ENCODE peak calls at places on chromosomes 13 and 19, in six cellular contexts. E, A, L, I, T and P are unnamed samples.

GRCh38 chr19:28710278-28710677 is 502.7 kb downstream of the UQCRFS1 start:
- DNase-seq in E (peak), A (peak), L (no peak), I (no peak), T (no peak), P (peak)

GRCh38 chr19:4987692-4988370 is 18.9 kb downstream of the KDM4B start:
- DNase-seq in E (peak), A (no peak), L (no peak), I (no peak), T (no peak), P (peak)

GRCh38 chr19:14023404-14024235 is 4.3 kb upstream of the RLN3 start:
- DNase-seq in E (peak), A (no peak), L (peak), I (no peak), T (peak), P (peak)

GRCh38 chr13:29575098-29575497 is 20.4 kb downstream of the SLC7A1 start:
- DNase-seq in E (no peak), A (no peak), L (no peak), I (no peak), T (no peak), P (no peak)

GRCh38 chr19:37346091-37346490 is 24.8 kb upstream of the ZNF527 start:
- DNase-seq in E (no peak), A (no peak), L (no peak), I (no peak), T (no peak), P (peak)

GRCh38 chr19:54473071-54473941 is at the start of gene CDC42EP5:
- DNase-seq in E (peak), A (peak), L (no peak), I (peak), T (peak), P (peak)

GRCh38 chr19:35742121-35742724 is at the start of gene IGFLR1:
- DNase-seq in E (no peak), A (no peak), L (no peak), I (peak), T (no peak), P (no peak)

GRCh38 chr13:50838031-50838430 is 5.5 kb downstream of the DLEU7 start:
- DNase-seq in E (no peak), A (no peak), L (no peak), I (no peak), T (no peak), P (no peak)

GRCh38 chr13:100063333-100063732 is 25.6 kb upstream of the PCCA start:
- DNase-seq in E (peak), A (no peak), L (no peak), I (no peak), T (no peak), P (peak)

GRCh38 chr13:112721198-112722104 is 31.6 kb downstream of the ATP11A start:
- DNase-seq in E (no peak), A (no peak), L (no peak), I (no peak), T (no peak), P (no peak)

GRCh38 chr19:32241957-32242710 is 103.3 kb upstream of the ZNF507 start:
- DNase-seq in E (no peak), A (no peak), L (no peak), I (no peak), T (no peak), P (no peak)

GRCh38 chr13:52319876-52320275 is 86.1 kb downstream of the THSD1 start:
- DNase-seq in E (no peak), A (peak), L (no peak), I (no peak), T (no peak), P (no peak)

GRCh38 chr13:91247768-91248167 is 99.7 kb upstream of the MIR17HG start:
- DNase-seq in E (peak), A (no peak), L (no peak), I (no peak), T (no peak), P (peak)

GRCh38 chr13:47039106-47039505 is 142.3 kb upstream of the HTR2A start:
- DNase-seq in E (peak), A (peak), L (no peak), I (no peak), T (no peak), P (peak)

DNA sequence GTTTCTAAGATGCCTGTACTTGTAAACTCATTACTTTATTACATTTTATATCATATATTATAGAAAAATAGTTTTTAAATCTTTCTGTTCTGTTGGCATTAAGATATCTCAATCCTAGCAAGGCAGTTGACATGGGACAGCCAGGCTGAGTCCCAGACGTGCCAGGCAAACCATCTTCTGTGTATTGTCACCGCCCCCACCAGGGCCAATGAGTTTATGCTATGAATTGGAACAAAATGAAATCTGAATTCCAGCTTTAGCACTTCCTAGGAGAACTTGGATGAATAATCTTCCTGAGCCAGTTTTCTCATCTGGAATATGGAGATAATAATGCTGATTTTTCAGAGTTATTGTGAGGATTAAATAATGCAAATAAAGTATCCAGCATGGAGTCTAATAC is 79.9 kb upstream of the GSX1 start:
- DNase-seq in E (peak), A (no peak), L (no peak), I (no peak), T (peak), P (peak)
- TF ChIP-seq CTCF in E (peak), A (peak), L (peak), I (no peak), T (peak), P (peak)

GRCh38 chr19:48192750-48193149 is 22.3 kb downstream of the ZSWIM9 start:
- DNase-seq in E (no peak), A (no peak), L (no peak), I (no peak), T (no peak), P (no peak)

GRCh38 chr19:48196933-48197665 is 26.6 kb downstream of the ZSWIM9 start:
- DNase-seq in E (peak), A (no peak), L (no peak), I (no peak), T (no peak), P (peak)

GRCh38 chr19:48196321-48196761 is 25.9 kb downstream of the ZSWIM9 start:
- DNase-seq in E (peak), A (no peak), L (no peak), I (no peak), T (no peak), P (peak)

GRCh38 chr19:48195106-48195830 is 24.8 kb downstream of the ZSWIM9 start:
- DNase-seq in E (no peak), A (no peak), L (no peak), I (no peak), T (no peak), P (no peak)

GRCh38 chr19:48194041-48194871 is 23.8 kb downstream of the ZSWIM9 start:
- DNase-seq in E (peak), A (no peak), L (no peak), I (no peak), T (no peak), P (peak)
- TF ChIP-seq CTCF in E (peak), A (peak), L (peak), I (peak), T (peak), P (peak)

GRCh38 chr13:24313449-24313848 is 4.1 kb downstream of the C1QTNF9 start:
- DNase-seq in E (peak), A (no peak), L (no peak), I (no peak), T (no peak), P (peak)
- TF ChIP-seq CTCF in E (peak), A (peak), L (peak), I (no peak), T (peak), P (peak)

GRCh38 chr13:39073983-39074382 is 35.7 kb downstream of the NHLRC3 start:
- DNase-seq in E (no peak), A (peak), L (no peak), I (no peak), T (no peak), P (no peak)
- TF ChIP-seq CTCF in E (no peak), A (peak), L (no peak), I (no peak), T (no peak), P (no peak)

DNA sequence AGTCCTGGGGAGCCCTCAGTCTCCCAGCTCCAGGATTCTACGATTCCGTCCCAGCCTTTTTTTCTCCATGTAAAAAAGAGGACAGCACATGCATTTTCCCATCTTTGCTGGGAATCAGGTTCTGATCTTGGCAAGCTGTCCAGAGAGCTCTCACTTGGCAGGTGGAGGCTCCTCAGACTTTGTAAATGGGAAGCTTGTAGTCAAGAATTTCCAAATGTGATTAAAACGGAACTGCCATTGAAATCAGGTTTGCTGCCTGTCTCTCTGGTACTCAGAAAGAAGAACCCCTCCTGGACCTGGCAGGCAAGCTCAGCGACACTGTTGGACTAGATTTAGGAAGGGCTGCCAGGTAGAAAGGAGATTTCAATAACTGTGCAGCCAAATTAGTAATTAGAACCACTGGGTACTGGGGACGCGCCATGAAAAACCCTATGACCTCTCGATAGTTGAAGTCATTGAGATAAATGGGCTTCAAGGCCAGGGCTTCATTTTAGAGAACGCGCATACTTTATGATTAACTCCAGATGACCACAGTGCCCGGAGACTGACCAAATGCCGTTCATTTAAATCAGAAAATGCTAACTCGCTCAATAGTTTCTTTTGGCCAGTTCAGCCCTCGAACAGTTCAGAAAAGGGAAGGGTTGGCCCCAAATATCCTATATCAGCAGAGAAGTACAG is 517.2 kb downstream of the RFC3 start:
- DNase-seq in E (no peak), A (no peak), L (no peak), I (no peak), T (no peak), P (no peak)
- TF ChIP-seq CTCF in E (no peak), A (no peak), L (no peak), I (no peak), T (no peak), P (no peak)

DNA sequence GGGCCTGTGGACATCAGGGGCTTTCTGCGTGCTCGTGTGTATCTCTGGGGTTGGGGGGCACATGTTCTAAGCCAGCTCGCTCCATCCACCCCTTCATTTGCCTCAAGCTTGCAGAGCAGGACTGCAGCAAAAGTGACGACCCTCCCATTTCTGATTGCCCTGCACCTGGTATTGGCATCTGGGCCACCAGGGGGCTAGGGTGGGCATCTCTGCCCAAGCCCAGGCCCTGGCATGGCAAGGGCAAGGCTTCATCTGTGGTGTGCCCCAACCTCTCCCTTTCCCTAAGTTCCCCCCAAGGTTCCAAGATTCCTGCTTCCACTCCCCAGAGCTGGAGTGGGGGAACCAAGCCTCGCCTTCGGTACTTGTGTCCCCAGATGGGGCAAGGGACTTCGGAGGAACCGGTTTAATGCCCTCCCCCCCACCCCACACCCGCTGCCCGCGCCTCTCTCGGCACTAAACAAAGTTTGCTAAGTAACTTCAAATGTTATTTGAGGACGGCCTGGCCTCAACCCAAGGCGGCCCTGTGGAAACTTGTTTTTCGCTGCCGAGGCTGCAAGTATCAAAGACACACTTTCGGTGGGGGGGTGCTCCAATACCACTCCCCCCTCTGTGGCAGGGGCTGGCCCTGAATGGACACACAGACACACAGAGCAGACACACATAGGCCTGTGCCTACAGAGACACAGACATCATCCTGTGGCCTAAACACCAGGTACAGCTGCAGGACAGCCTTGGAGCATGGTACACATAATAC is 12.2 kb downstream of the NFIX start:
- DNase-seq in E (no peak), A (no peak), L (no peak), I (peak), T (peak), P (no peak)
- TF ChIP-seq CTCF in E (no peak), A (no peak), L (no peak), I (no peak), T (no peak), P (no peak)

DNA sequence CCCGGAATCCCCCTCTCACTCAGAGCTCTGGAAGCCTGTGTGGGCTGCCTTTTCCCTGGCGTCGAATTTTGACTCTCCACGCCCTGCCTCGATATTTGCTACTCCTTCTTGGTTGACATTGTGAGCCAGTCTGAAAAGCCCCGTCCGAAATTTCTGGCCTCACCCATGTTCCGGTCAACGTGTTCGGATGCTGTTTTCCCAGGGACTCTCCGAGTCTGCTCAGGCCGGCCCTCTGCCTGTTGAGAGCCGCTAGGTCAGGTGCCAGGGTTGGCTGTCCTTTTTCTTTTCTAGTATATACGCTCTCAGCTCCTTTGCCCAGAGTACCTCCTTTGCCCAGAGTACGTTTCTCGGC is 6.8 kb upstream of the DGKH start:
- DNase-seq in E (peak), A (peak), L (peak), I (peak), T (peak), P (peak)
- TF ChIP-seq CTCF in E (peak), A (peak), L (peak), I (peak), T (peak), P (peak)

DNA sequence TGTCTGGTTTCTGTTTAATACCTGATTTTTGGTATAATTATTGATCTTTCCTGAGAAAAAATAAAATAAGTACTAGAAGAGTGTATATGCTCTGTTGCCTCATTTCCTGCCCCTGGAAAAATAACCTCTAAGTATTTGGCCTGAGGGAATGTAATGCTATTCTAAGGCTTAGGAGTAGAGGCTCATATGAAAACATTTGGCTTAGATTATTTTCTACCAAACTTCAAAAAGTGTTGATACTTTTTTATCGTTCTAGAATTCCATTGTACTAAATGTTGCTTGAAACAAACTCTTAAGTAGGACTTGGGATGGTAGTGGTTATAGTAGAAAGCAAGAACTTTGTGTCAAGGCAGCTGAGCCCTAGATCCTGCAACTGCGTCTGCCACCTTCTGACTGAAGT is 57.8 kb downstream of the COG3 start:
- DNase-seq in E (no peak), A (no peak), L (no peak), I (no peak), T (no peak), P (no peak)
- TF ChIP-seq CTCF in E (no peak), A (no peak), L (no peak), I (no peak), T (no peak), P (no peak)

GRCh38 chr13:45441633-45442032 is 23.1 kb upstream of the COG3 start:
- DNase-seq in E (peak), A (peak), L (no peak), I (no peak), T (no peak), P (no peak)
- TF ChIP-seq CTCF in E (peak), A (peak), L (no peak), I (no peak), T (peak), P (peak)

DNA sequence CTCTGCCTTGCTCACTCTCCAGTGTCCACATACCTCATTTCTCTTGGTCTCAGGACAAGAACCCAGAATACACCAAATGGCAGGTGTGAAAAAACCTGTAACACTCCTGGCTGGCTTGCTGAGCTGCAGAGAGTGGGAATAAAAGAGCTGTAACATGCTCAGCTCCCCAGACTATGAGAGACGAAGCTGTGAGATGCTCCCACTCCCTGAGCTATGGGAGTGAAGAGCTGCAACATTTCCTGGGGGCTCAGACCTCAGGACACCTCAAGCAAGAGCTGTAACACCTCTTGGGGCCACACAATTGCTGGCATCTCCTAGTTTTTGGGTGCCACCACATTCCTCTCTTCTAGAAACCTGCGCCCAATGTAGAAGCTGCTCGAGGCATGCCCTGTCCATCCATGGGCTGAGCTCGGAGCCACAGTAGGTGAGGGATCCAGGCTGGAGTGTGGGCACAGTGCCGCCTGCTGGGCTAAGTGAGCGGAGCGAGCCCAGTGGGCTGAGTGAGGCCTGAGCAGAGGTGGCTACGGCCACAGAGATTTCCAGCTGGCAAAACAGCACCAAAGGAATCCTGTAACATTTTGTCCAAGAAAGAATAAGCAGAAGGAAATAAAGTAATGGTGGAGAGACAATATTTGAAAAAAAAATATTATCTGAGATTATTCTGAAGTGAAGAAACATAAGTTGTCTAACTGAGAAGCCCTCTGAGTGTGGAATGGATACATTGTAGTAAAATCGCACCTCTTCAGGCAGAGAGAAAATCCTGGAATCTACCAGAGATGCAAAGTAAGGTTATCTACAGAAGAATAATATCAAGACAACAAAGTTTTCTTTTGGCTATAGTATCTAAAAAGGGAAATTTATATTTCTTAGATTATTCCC is 186.2 kb upstream of the PCDH9 start:
- DNase-seq in E (peak), A (peak), L (peak), I (no peak), T (no peak), P (peak)
- TF ChIP-seq CTCF in E (peak), A (no peak), L (peak), I (no peak), T (peak), P (peak)